ENCODE peak calls at places on chromosomes 11 and 22, in five cellular contexts. N is Caco-2, T is right atrium auricular region, A is HFF-Myc, X is endothelial cell. L is an unnamed sample.

GRCh38 chr11:106668147-106668546 is 350.1 kb downstream of the GUCY1A2 start:
- DNase-seq in N (no peak), T (no peak), A (peak; percentile 41), X (no peak), L (no peak)

GRCh38 chr11:36394056-36394455 is 98.0 kb downstream of the PRR5L start:
- DNase-seq in N (no peak), T (no peak), A (no peak), X (no peak), L (no peak)

GRCh38 chr11:113192121-113192925 is 122.1 kb upstream of the TTC12 start:
- DNase-seq in N (no peak), T (peak; percentile 57), A (no peak), X (no peak), L (no peak)

GRCh38 chr22:22673099-22673498 is 28.7 kb downstream of the GGTLC2 start:
- DNase-seq in N (no peak), T (no peak), A (no peak), X (no peak), L (no peak)

GRCh38 chr11:57359896-57360690 is 20.9 kb downstream of the PRG3 start:
- DNase-seq in N (peak; percentile 78), T (no peak), A (no peak), X (no peak), L (no peak)

GRCh38 chr11:79139900-79140299 is 300.9 kb downstream of the TENM4 start:
- DNase-seq in N (no peak), T (no peak), A (no peak), X (no peak), L (no peak)

GRCh38 chr11:130101661-130102060 is 32.0 kb downstream of the APLP2 start:
- DNase-seq in N (no peak), T (no peak), A (no peak), X (no peak), L (no peak)

GRCh38 chr22:25475554-25476022 is 88.9 kb upstream of the GRK3 start:
- DNase-seq in N (no peak), T (no peak), A (peak; percentile 9), X (no peak), L (no peak)

GRCh38 chr11:74418509-74418895 is 20.3 kb upstream of the PGM2L1 start:
- DNase-seq in N (no peak), T (no peak), A (peak; percentile 73), X (no peak), L (no peak)

GRCh38 chr11:74019104-74019738 is 10.3 kb upstream of the UCP3 start:
- DNase-seq in N (no peak), T (no peak), A (no peak), X (no peak), L (no peak)

DNA sequence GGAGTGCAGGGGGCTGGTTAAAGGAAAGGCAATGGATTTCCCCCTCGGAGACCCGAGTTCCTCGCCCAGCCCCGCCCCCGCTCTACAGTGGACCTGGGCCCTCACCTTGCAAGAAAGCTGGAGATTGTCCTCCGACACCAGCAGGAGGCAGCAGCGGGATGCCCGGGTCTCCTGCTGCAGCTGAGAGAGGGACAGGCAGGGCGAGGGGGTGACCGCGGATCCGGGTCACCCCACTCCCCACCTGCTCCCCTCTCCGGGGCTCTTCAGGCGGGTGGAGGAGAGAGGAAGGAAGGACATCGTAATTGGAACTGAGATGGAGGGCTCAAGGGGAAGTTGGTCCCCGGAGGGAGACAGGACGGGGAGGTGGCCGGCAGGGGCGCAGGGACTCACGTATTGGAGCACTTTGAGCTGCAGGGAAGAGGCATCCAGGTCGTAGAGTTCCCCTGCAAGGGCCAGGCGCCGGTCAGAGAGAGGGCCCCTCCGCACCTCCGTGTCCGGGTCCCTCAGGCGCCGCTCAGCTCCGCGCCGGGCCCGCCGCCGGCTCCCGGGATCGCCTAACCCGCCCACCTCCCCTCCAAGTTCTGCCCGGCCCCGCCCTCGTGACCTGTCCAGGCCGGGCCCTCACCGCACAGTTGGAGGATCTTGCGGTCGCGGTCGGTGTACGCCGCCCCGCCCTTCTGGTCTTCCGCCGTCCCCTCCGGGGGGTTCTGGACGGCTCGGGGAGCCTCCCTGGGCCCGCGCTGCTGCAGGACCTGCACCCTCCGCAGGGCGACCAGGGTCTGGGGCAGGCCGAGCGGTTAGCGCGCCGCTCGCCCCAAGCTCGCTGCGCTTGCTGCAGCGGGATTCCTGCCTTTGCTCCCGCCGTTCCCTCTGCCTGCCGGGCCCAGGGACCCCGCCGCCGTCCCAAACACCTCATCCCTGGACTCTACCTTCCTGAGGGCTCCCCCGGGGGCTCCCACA is 84.1 kb downstream of the PDE2A start:
- DNase-seq in N (peak; percentile 71), T (no peak), A (no peak), X (peak; percentile 77), L (peak; percentile 45)
- TF ChIP-seq CTCF in N (peak; percentile 81), T (peak; percentile 24), A (peak; percentile 37), X (peak; percentile 74), L (no peak)

GRCh38 chr11:2186669-2187266 is 15.2 kb upstream of the TH start:
- DNase-seq in N (no peak), T (no peak), A (no peak), X (peak; percentile 55), L (no peak)
- TF ChIP-seq CTCF in N (peak; percentile 82), T (no peak), A (peak; percentile 32), X (peak; percentile 59), L (no peak)

DNA sequence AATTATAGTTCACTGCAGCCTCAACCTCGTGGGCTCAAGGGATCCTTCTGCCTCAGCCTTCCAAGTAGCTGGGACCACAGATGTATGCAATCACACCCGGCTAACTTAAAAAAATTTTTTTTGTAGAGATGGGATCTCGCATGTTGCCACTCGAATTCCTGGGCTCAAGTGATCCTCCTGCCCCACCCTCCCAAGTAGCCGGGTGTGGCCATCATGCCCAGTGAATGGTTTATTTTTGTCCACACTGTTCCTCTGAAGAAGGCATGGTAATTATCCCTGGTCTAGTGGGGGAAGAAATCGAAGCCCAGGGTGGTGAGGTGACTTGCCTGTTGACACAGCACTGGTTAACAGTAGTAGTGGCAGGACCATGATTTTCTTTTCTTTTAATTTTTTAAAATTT is 1.9 kb downstream of the SAC3D1 start:
- DNase-seq in N (no peak), T (no peak), A (no peak), X (no peak), L (no peak)
- TF ChIP-seq CTCF in N (no peak), T (no peak), A (no peak), X (no peak), L (no peak)

GRCh38 chr22:31150615-31151014 is 9.4 kb upstream of the RNF185 start:
- DNase-seq in N (no peak), T (no peak), A (no peak), X (no peak), L (no peak)
- TF ChIP-seq CTCF in N (peak; percentile 57), T (no peak), A (peak; percentile 39), X (peak; percentile 53), L (no peak)